ENCODE peak calls at places on chromosomes 2 and 18, in nine cellular contexts. One of them, this sample, is unnamed.
A peak's percentile ranks its signal among the peaks of the same experiment; 100 is the strongest.

GRCh38 chr2:217127744-217128143 is 267.9 kb upstream of the TNP1 start:
- DNase-seq in activated CD4-positive, alpha-beta T cell treated with anti-CD3 and anti-CD28 coated beads for 48 hours: no peak
- DNase-seq in heart right ventricle: no peak
- DNase-seq in activated naive CD8-positive, alpha-beta T cell treated with anti-CD3 and anti-CD28 coated beads for 36 hours: no peak
- DNase-seq in activated T-cell treated with anti-CD3 and anti-CD28 coated beads, Interleukin-2, amount 50 U/mL, for 72 hours: no peak
- DNase-seq in activated gamma-delta T cell treated with anti-CD3 and anti-CD28 coated beads, Interleukin-2, amount 50 U/mL, for 16 hours: no peak
- DNase-seq in Kasumi-1: no peak
- DNase-seq in effector CD4-positive, alpha-beta T cell: no peak
- DNase-seq in spleen: no peak
- DNase-seq in this sample: no peak

GRCh38 chr2:216404010-216404618 is 8.2 kb upstream of the SMARCAL1 start:
- DNase-seq in activated CD4-positive, alpha-beta T cell treated with anti-CD3 and anti-CD28 coated beads for 48 hours: peak; percentile 61
- DNase-seq in heart right ventricle: no peak
- DNase-seq in activated naive CD8-positive, alpha-beta T cell treated with anti-CD3 and anti-CD28 coated beads for 36 hours: peak; percentile 29
- DNase-seq in activated T-cell treated with anti-CD3 and anti-CD28 coated beads, Interleukin-2, amount 50 U/mL, for 72 hours: peak; percentile 51
- DNase-seq in activated gamma-delta T cell treated with anti-CD3 and anti-CD28 coated beads, Interleukin-2, amount 50 U/mL, for 16 hours: peak; percentile 27
- DNase-seq in Kasumi-1: peak; percentile 10
- DNase-seq in effector CD4-positive, alpha-beta T cell: peak; percentile 26
- DNase-seq in spleen: no peak
- DNase-seq in this sample: peak; percentile 63

GRCh38 chr18:76359909-76360308 is 135.1 kb downstream of the ZNF516 start:
- DNase-seq in activated CD4-positive, alpha-beta T cell treated with anti-CD3 and anti-CD28 coated beads for 48 hours: no peak
- DNase-seq in heart right ventricle: no peak
- DNase-seq in activated naive CD8-positive, alpha-beta T cell treated with anti-CD3 and anti-CD28 coated beads for 36 hours: no peak
- DNase-seq in activated T-cell treated with anti-CD3 and anti-CD28 coated beads, Interleukin-2, amount 50 U/mL, for 72 hours: no peak
- DNase-seq in activated gamma-delta T cell treated with anti-CD3 and anti-CD28 coated beads, Interleukin-2, amount 50 U/mL, for 16 hours: no peak
- DNase-seq in Kasumi-1: no peak
- DNase-seq in effector CD4-positive, alpha-beta T cell: no peak
- DNase-seq in spleen: no peak
- DNase-seq in this sample: no peak

GRCh38 chr18:59659486-59660187 is 37.6 kb downstream of the CCBE1 start:
- DNase-seq in activated CD4-positive, alpha-beta T cell treated with anti-CD3 and anti-CD28 coated beads for 48 hours: no peak
- DNase-seq in heart right ventricle: no peak
- DNase-seq in activated naive CD8-positive, alpha-beta T cell treated with anti-CD3 and anti-CD28 coated beads for 36 hours: no peak
- DNase-seq in activated T-cell treated with anti-CD3 and anti-CD28 coated beads, Interleukin-2, amount 50 U/mL, for 72 hours: no peak
- DNase-seq in activated gamma-delta T cell treated with anti-CD3 and anti-CD28 coated beads, Interleukin-2, amount 50 U/mL, for 16 hours: no peak
- DNase-seq in Kasumi-1: no peak
- DNase-seq in effector CD4-positive, alpha-beta T cell: no peak
- DNase-seq in spleen: no peak
- DNase-seq in this sample: no peak

GRCh38 chr2:42969231-42970150 is 177.1 kb upstream of the HAAO start:
- DNase-seq in activated CD4-positive, alpha-beta T cell treated with anti-CD3 and anti-CD28 coated beads for 48 hours: no peak
- DNase-seq in heart right ventricle: no peak
- DNase-seq in activated naive CD8-positive, alpha-beta T cell treated with anti-CD3 and anti-CD28 coated beads for 36 hours: no peak
- DNase-seq in activated T-cell treated with anti-CD3 and anti-CD28 coated beads, Interleukin-2, amount 50 U/mL, for 72 hours: no peak
- DNase-seq in activated gamma-delta T cell treated with anti-CD3 and anti-CD28 coated beads, Interleukin-2, amount 50 U/mL, for 16 hours: no peak
- DNase-seq in Kasumi-1: no peak
- DNase-seq in effector CD4-positive, alpha-beta T cell: no peak
- DNase-seq in spleen: peak; percentile 48
- DNase-seq in this sample: no peak

GRCh38 chr2:200022511-200022910 is 67.1 kb downstream of the MAIP1 start:
- DNase-seq in activated CD4-positive, alpha-beta T cell treated with anti-CD3 and anti-CD28 coated beads for 48 hours: no peak
- DNase-seq in heart right ventricle: no peak
- DNase-seq in activated naive CD8-positive, alpha-beta T cell treated with anti-CD3 and anti-CD28 coated beads for 36 hours: no peak
- DNase-seq in activated T-cell treated with anti-CD3 and anti-CD28 coated beads, Interleukin-2, amount 50 U/mL, for 72 hours: no peak
- DNase-seq in activated gamma-delta T cell treated with anti-CD3 and anti-CD28 coated beads, Interleukin-2, amount 50 U/mL, for 16 hours: no peak
- DNase-seq in Kasumi-1: no peak
- DNase-seq in effector CD4-positive, alpha-beta T cell: no peak
- DNase-seq in spleen: no peak
- DNase-seq in this sample: no peak

GRCh38 chr2:27622921-27623384 is 5.9 kb downstream of the CCDC121 start:
- DNase-seq in activated CD4-positive, alpha-beta T cell treated with anti-CD3 and anti-CD28 coated beads for 48 hours: no peak
- DNase-seq in heart right ventricle: no peak
- DNase-seq in activated naive CD8-positive, alpha-beta T cell treated with anti-CD3 and anti-CD28 coated beads for 36 hours: no peak
- DNase-seq in activated T-cell treated with anti-CD3 and anti-CD28 coated beads, Interleukin-2, amount 50 U/mL, for 72 hours: no peak
- DNase-seq in activated gamma-delta T cell treated with anti-CD3 and anti-CD28 coated beads, Interleukin-2, amount 50 U/mL, for 16 hours: no peak
- DNase-seq in Kasumi-1: no peak
- DNase-seq in effector CD4-positive, alpha-beta T cell: no peak
- DNase-seq in spleen: no peak
- DNase-seq in this sample: no peak

GRCh38 chr2:7357993-7358392 is 440.8 kb downstream of the RNF144A start:
- DNase-seq in activated CD4-positive, alpha-beta T cell treated with anti-CD3 and anti-CD28 coated beads for 48 hours: no peak
- DNase-seq in heart right ventricle: no peak
- DNase-seq in activated naive CD8-positive, alpha-beta T cell treated with anti-CD3 and anti-CD28 coated beads for 36 hours: no peak
- DNase-seq in activated T-cell treated with anti-CD3 and anti-CD28 coated beads, Interleukin-2, amount 50 U/mL, for 72 hours: no peak
- DNase-seq in activated gamma-delta T cell treated with anti-CD3 and anti-CD28 coated beads, Interleukin-2, amount 50 U/mL, for 16 hours: no peak
- DNase-seq in Kasumi-1: no peak
- DNase-seq in effector CD4-positive, alpha-beta T cell: no peak
- DNase-seq in spleen: no peak
- DNase-seq in this sample: no peak

GRCh38 chr2:21427606-21428005 is 303.8 kb downstream of the TDRD15 start:
- DNase-seq in activated CD4-positive, alpha-beta T cell treated with anti-CD3 and anti-CD28 coated beads for 48 hours: no peak
- DNase-seq in heart right ventricle: no peak
- DNase-seq in activated naive CD8-positive, alpha-beta T cell treated with anti-CD3 and anti-CD28 coated beads for 36 hours: no peak
- DNase-seq in activated T-cell treated with anti-CD3 and anti-CD28 coated beads, Interleukin-2, amount 50 U/mL, for 72 hours: no peak
- DNase-seq in activated gamma-delta T cell treated with anti-CD3 and anti-CD28 coated beads, Interleukin-2, amount 50 U/mL, for 16 hours: no peak
- DNase-seq in Kasumi-1: no peak
- DNase-seq in effector CD4-positive, alpha-beta T cell: no peak
- DNase-seq in spleen: no peak
- DNase-seq in this sample: no peak

GRCh38 chr2:45944075-45944474 is 292.6 kb downstream of the PRKCE start:
- DNase-seq in activated CD4-positive, alpha-beta T cell treated with anti-CD3 and anti-CD28 coated beads for 48 hours: no peak
- DNase-seq in heart right ventricle: no peak
- DNase-seq in activated naive CD8-positive, alpha-beta T cell treated with anti-CD3 and anti-CD28 coated beads for 36 hours: no peak
- DNase-seq in activated T-cell treated with anti-CD3 and anti-CD28 coated beads, Interleukin-2, amount 50 U/mL, for 72 hours: no peak
- DNase-seq in activated gamma-delta T cell treated with anti-CD3 and anti-CD28 coated beads, Interleukin-2, amount 50 U/mL, for 16 hours: no peak
- DNase-seq in Kasumi-1: no peak
- DNase-seq in effector CD4-positive, alpha-beta T cell: no peak
- DNase-seq in spleen: no peak
- DNase-seq in this sample: no peak

GRCh38 chr2:99980200-99980599 is 162.2 kb downstream of the AFF3 start:
- DNase-seq in activated CD4-positive, alpha-beta T cell treated with anti-CD3 and anti-CD28 coated beads for 48 hours: no peak
- DNase-seq in heart right ventricle: no peak
- DNase-seq in activated naive CD8-positive, alpha-beta T cell treated with anti-CD3 and anti-CD28 coated beads for 36 hours: no peak
- DNase-seq in activated T-cell treated with anti-CD3 and anti-CD28 coated beads, Interleukin-2, amount 50 U/mL, for 72 hours: no peak
- DNase-seq in activated gamma-delta T cell treated with anti-CD3 and anti-CD28 coated beads, Interleukin-2, amount 50 U/mL, for 16 hours: no peak
- DNase-seq in Kasumi-1: no peak
- DNase-seq in effector CD4-positive, alpha-beta T cell: no peak
- DNase-seq in spleen: no peak
- DNase-seq in this sample: no peak

GRCh38 chr2:139160838-139161237 is 380.6 kb upstream of the NXPH2 start:
- DNase-seq in activated CD4-positive, alpha-beta T cell treated with anti-CD3 and anti-CD28 coated beads for 48 hours: no peak
- DNase-seq in heart right ventricle: no peak
- DNase-seq in activated naive CD8-positive, alpha-beta T cell treated with anti-CD3 and anti-CD28 coated beads for 36 hours: no peak
- DNase-seq in activated T-cell treated with anti-CD3 and anti-CD28 coated beads, Interleukin-2, amount 50 U/mL, for 72 hours: no peak
- DNase-seq in activated gamma-delta T cell treated with anti-CD3 and anti-CD28 coated beads, Interleukin-2, amount 50 U/mL, for 16 hours: no peak
- DNase-seq in Kasumi-1: no peak
- DNase-seq in effector CD4-positive, alpha-beta T cell: no peak
- DNase-seq in spleen: no peak
- DNase-seq in this sample: no peak

GRCh38 chr2:2756886-2757285 is 425.8 kb upstream of the MYT1L start:
- DNase-seq in activated CD4-positive, alpha-beta T cell treated with anti-CD3 and anti-CD28 coated beads for 48 hours: no peak
- DNase-seq in heart right ventricle: no peak
- DNase-seq in activated naive CD8-positive, alpha-beta T cell treated with anti-CD3 and anti-CD28 coated beads for 36 hours: no peak
- DNase-seq in activated T-cell treated with anti-CD3 and anti-CD28 coated beads, Interleukin-2, amount 50 U/mL, for 72 hours: no peak
- DNase-seq in activated gamma-delta T cell treated with anti-CD3 and anti-CD28 coated beads, Interleukin-2, amount 50 U/mL, for 16 hours: no peak
- DNase-seq in Kasumi-1: no peak
- DNase-seq in effector CD4-positive, alpha-beta T cell: no peak
- DNase-seq in spleen: peak; percentile 36
- DNase-seq in this sample: no peak

GRCh38 chr2:144508162-144508765 is 11.7 kb downstream of the ZEB2 start:
- DNase-seq in activated CD4-positive, alpha-beta T cell treated with anti-CD3 and anti-CD28 coated beads for 48 hours: no peak
- DNase-seq in heart right ventricle: no peak
- DNase-seq in activated naive CD8-positive, alpha-beta T cell treated with anti-CD3 and anti-CD28 coated beads for 36 hours: no peak
- DNase-seq in activated T-cell treated with anti-CD3 and anti-CD28 coated beads, Interleukin-2, amount 50 U/mL, for 72 hours: no peak
- DNase-seq in activated gamma-delta T cell treated with anti-CD3 and anti-CD28 coated beads, Interleukin-2, amount 50 U/mL, for 16 hours: no peak
- DNase-seq in Kasumi-1: no peak
- DNase-seq in effector CD4-positive, alpha-beta T cell: no peak
- DNase-seq in spleen: no peak
- DNase-seq in this sample: no peak

GRCh38 chr2:8202139-8202538 is 479.7 kb upstream of the ID2 start:
- DNase-seq in activated CD4-positive, alpha-beta T cell treated with anti-CD3 and anti-CD28 coated beads for 48 hours: no peak
- DNase-seq in heart right ventricle: no peak
- DNase-seq in activated naive CD8-positive, alpha-beta T cell treated with anti-CD3 and anti-CD28 coated beads for 36 hours: no peak
- DNase-seq in activated T-cell treated with anti-CD3 and anti-CD28 coated beads, Interleukin-2, amount 50 U/mL, for 72 hours: no peak
- DNase-seq in activated gamma-delta T cell treated with anti-CD3 and anti-CD28 coated beads, Interleukin-2, amount 50 U/mL, for 16 hours: no peak
- DNase-seq in Kasumi-1: no peak
- DNase-seq in effector CD4-positive, alpha-beta T cell: no peak
- DNase-seq in spleen: no peak
- DNase-seq in this sample: no peak

GRCh38 chr2:121489944-121490585 is 40.6 kb upstream of the RNU4ATAC start:
- DNase-seq in activated CD4-positive, alpha-beta T cell treated with anti-CD3 and anti-CD28 coated beads for 48 hours: no peak
- DNase-seq in heart right ventricle: no peak
- DNase-seq in activated naive CD8-positive, alpha-beta T cell treated with anti-CD3 and anti-CD28 coated beads for 36 hours: no peak
- DNase-seq in activated T-cell treated with anti-CD3 and anti-CD28 coated beads, Interleukin-2, amount 50 U/mL, for 72 hours: no peak
- DNase-seq in activated gamma-delta T cell treated with anti-CD3 and anti-CD28 coated beads, Interleukin-2, amount 50 U/mL, for 16 hours: no peak
- DNase-seq in Kasumi-1: no peak
- DNase-seq in effector CD4-positive, alpha-beta T cell: no peak
- DNase-seq in spleen: no peak
- DNase-seq in this sample: no peak

GRCh38 chr2:202042444-202042843 is 8.8 kb downstream of the FZD7 start:
- DNase-seq in activated CD4-positive, alpha-beta T cell treated with anti-CD3 and anti-CD28 coated beads for 48 hours: no peak
- DNase-seq in heart right ventricle: no peak
- DNase-seq in activated naive CD8-positive, alpha-beta T cell treated with anti-CD3 and anti-CD28 coated beads for 36 hours: no peak
- DNase-seq in activated T-cell treated with anti-CD3 and anti-CD28 coated beads, Interleukin-2, amount 50 U/mL, for 72 hours: no peak
- DNase-seq in activated gamma-delta T cell treated with anti-CD3 and anti-CD28 coated beads, Interleukin-2, amount 50 U/mL, for 16 hours: no peak
- DNase-seq in Kasumi-1: no peak
- DNase-seq in effector CD4-positive, alpha-beta T cell: no peak
- DNase-seq in spleen: no peak
- DNase-seq in this sample: no peak

GRCh38 chr2:115635440-115635839 is 1193.0 kb downstream of the DPP10 start:
- DNase-seq in activated CD4-positive, alpha-beta T cell treated with anti-CD3 and anti-CD28 coated beads for 48 hours: no peak
- DNase-seq in heart right ventricle: no peak
- DNase-seq in activated naive CD8-positive, alpha-beta T cell treated with anti-CD3 and anti-CD28 coated beads for 36 hours: no peak
- DNase-seq in activated T-cell treated with anti-CD3 and anti-CD28 coated beads, Interleukin-2, amount 50 U/mL, for 72 hours: no peak
- DNase-seq in activated gamma-delta T cell treated with anti-CD3 and anti-CD28 coated beads, Interleukin-2, amount 50 U/mL, for 16 hours: no peak
- DNase-seq in Kasumi-1: no peak
- DNase-seq in effector CD4-positive, alpha-beta T cell: no peak
- DNase-seq in spleen: no peak
- DNase-seq in this sample: no peak

GRCh38 chr2:218881744-218882462 is 1.3 kb downstream of the WNT10A start:
- DNase-seq in activated CD4-positive, alpha-beta T cell treated with anti-CD3 and anti-CD28 coated beads for 48 hours: peak; percentile 7
- DNase-seq in heart right ventricle: no peak
- DNase-seq in activated naive CD8-positive, alpha-beta T cell treated with anti-CD3 and anti-CD28 coated beads for 36 hours: no peak
- DNase-seq in activated T-cell treated with anti-CD3 and anti-CD28 coated beads, Interleukin-2, amount 50 U/mL, for 72 hours: no peak
- DNase-seq in activated gamma-delta T cell treated with anti-CD3 and anti-CD28 coated beads, Interleukin-2, amount 50 U/mL, for 16 hours: no peak
- DNase-seq in Kasumi-1: no peak
- DNase-seq in effector CD4-positive, alpha-beta T cell: no peak
- DNase-seq in spleen: peak; percentile 74
- DNase-seq in this sample: no peak

GRCh38 chr2:40304340-40304739 is 147.6 kb downstream of the SLC8A1 start:
- DNase-seq in activated CD4-positive, alpha-beta T cell treated with anti-CD3 and anti-CD28 coated beads for 48 hours: no peak
- DNase-seq in heart right ventricle: peak; percentile 29
- DNase-seq in activated naive CD8-positive, alpha-beta T cell treated with anti-CD3 and anti-CD28 coated beads for 36 hours: no peak
- DNase-seq in activated T-cell treated with anti-CD3 and anti-CD28 coated beads, Interleukin-2, amount 50 U/mL, for 72 hours: no peak
- DNase-seq in activated gamma-delta T cell treated with anti-CD3 and anti-CD28 coated beads, Interleukin-2, amount 50 U/mL, for 16 hours: no peak
- DNase-seq in Kasumi-1: no peak
- DNase-seq in effector CD4-positive, alpha-beta T cell: no peak
- DNase-seq in spleen: peak; percentile 55
- DNase-seq in this sample: no peak

GRCh38 chr18:47577520-47577919 is 326.1 kb upstream of the SKOR2 start:
- DNase-seq in activated CD4-positive, alpha-beta T cell treated with anti-CD3 and anti-CD28 coated beads for 48 hours: no peak
- DNase-seq in heart right ventricle: no peak
- DNase-seq in activated naive CD8-positive, alpha-beta T cell treated with anti-CD3 and anti-CD28 coated beads for 36 hours: no peak
- DNase-seq in activated T-cell treated with anti-CD3 and anti-CD28 coated beads, Interleukin-2, amount 50 U/mL, for 72 hours: no peak
- DNase-seq in activated gamma-delta T cell treated with anti-CD3 and anti-CD28 coated beads, Interleukin-2, amount 50 U/mL, for 16 hours: no peak
- DNase-seq in Kasumi-1: no peak
- DNase-seq in effector CD4-positive, alpha-beta T cell: no peak
- DNase-seq in spleen: no peak
- DNase-seq in this sample: no peak

GRCh38 chr2:63692002-63692606 is 103.3 kb downstream of the MDH1 start:
- DNase-seq in activated CD4-positive, alpha-beta T cell treated with anti-CD3 and anti-CD28 coated beads for 48 hours: no peak
- DNase-seq in heart right ventricle: no peak
- DNase-seq in activated naive CD8-positive, alpha-beta T cell treated with anti-CD3 and anti-CD28 coated beads for 36 hours: no peak
- DNase-seq in activated T-cell treated with anti-CD3 and anti-CD28 coated beads, Interleukin-2, amount 50 U/mL, for 72 hours: peak; percentile 23
- DNase-seq in activated gamma-delta T cell treated with anti-CD3 and anti-CD28 coated beads, Interleukin-2, amount 50 U/mL, for 16 hours: no peak
- DNase-seq in Kasumi-1: peak; percentile 62
- DNase-seq in effector CD4-positive, alpha-beta T cell: no peak
- DNase-seq in spleen: no peak
- DNase-seq in this sample: peak; percentile 43

GRCh38 chr2:119711352-119711751 is 32.4 kb downstream of the TMEM177 start:
- DNase-seq in activated CD4-positive, alpha-beta T cell treated with anti-CD3 and anti-CD28 coated beads for 48 hours: no peak
- DNase-seq in heart right ventricle: no peak
- DNase-seq in activated naive CD8-positive, alpha-beta T cell treated with anti-CD3 and anti-CD28 coated beads for 36 hours: no peak
- DNase-seq in activated T-cell treated with anti-CD3 and anti-CD28 coated beads, Interleukin-2, amount 50 U/mL, for 72 hours: no peak
- DNase-seq in activated gamma-delta T cell treated with anti-CD3 and anti-CD28 coated beads, Interleukin-2, amount 50 U/mL, for 16 hours: no peak
- DNase-seq in Kasumi-1: no peak
- DNase-seq in effector CD4-positive, alpha-beta T cell: no peak
- DNase-seq in spleen: no peak
- DNase-seq in this sample: no peak

GRCh38 chr2:599601-600000 is 77.6 kb downstream of the TMEM18 start:
- DNase-seq in activated CD4-positive, alpha-beta T cell treated with anti-CD3 and anti-CD28 coated beads for 48 hours: no peak
- DNase-seq in heart right ventricle: no peak
- DNase-seq in activated naive CD8-positive, alpha-beta T cell treated with anti-CD3 and anti-CD28 coated beads for 36 hours: no peak
- DNase-seq in activated T-cell treated with anti-CD3 and anti-CD28 coated beads, Interleukin-2, amount 50 U/mL, for 72 hours: no peak
- DNase-seq in activated gamma-delta T cell treated with anti-CD3 and anti-CD28 coated beads, Interleukin-2, amount 50 U/mL, for 16 hours: no peak
- DNase-seq in Kasumi-1: no peak
- DNase-seq in effector CD4-positive, alpha-beta T cell: no peak
- DNase-seq in spleen: no peak
- DNase-seq in this sample: no peak

GRCh38 chr18:43589611-43590151 is 312.4 kb upstream of the SYT4 start:
- DNase-seq in activated CD4-positive, alpha-beta T cell treated with anti-CD3 and anti-CD28 coated beads for 48 hours: no peak
- DNase-seq in heart right ventricle: no peak
- DNase-seq in activated naive CD8-positive, alpha-beta T cell treated with anti-CD3 and anti-CD28 coated beads for 36 hours: no peak
- DNase-seq in activated T-cell treated with anti-CD3 and anti-CD28 coated beads, Interleukin-2, amount 50 U/mL, for 72 hours: no peak
- DNase-seq in activated gamma-delta T cell treated with anti-CD3 and anti-CD28 coated beads, Interleukin-2, amount 50 U/mL, for 16 hours: no peak
- DNase-seq in Kasumi-1: no peak
- DNase-seq in effector CD4-positive, alpha-beta T cell: no peak
- DNase-seq in spleen: no peak
- DNase-seq in this sample: no peak

GRCh38 chr2:203451686-203452085 is 83.4 kb downstream of the RAPH1 start:
- DNase-seq in activated CD4-positive, alpha-beta T cell treated with anti-CD3 and anti-CD28 coated beads for 48 hours: no peak
- DNase-seq in heart right ventricle: no peak
- DNase-seq in activated naive CD8-positive, alpha-beta T cell treated with anti-CD3 and anti-CD28 coated beads for 36 hours: no peak
- DNase-seq in activated T-cell treated with anti-CD3 and anti-CD28 coated beads, Interleukin-2, amount 50 U/mL, for 72 hours: no peak
- DNase-seq in activated gamma-delta T cell treated with anti-CD3 and anti-CD28 coated beads, Interleukin-2, amount 50 U/mL, for 16 hours: no peak
- DNase-seq in Kasumi-1: peak; percentile 23
- DNase-seq in effector CD4-positive, alpha-beta T cell: no peak
- DNase-seq in spleen: no peak
- DNase-seq in this sample: no peak

GRCh38 chr2:71548589-71549485 is 95.5 kb downstream of the DYSF start:
- DNase-seq in activated CD4-positive, alpha-beta T cell treated with anti-CD3 and anti-CD28 coated beads for 48 hours: peak; percentile 80
- DNase-seq in heart right ventricle: peak; percentile 70
- DNase-seq in activated naive CD8-positive, alpha-beta T cell treated with anti-CD3 and anti-CD28 coated beads for 36 hours: peak; percentile 57
- DNase-seq in activated T-cell treated with anti-CD3 and anti-CD28 coated beads, Interleukin-2, amount 50 U/mL, for 72 hours: peak; percentile 62
- DNase-seq in activated gamma-delta T cell treated with anti-CD3 and anti-CD28 coated beads, Interleukin-2, amount 50 U/mL, for 16 hours: peak; percentile 51
- DNase-seq in Kasumi-1: peak; percentile 79
- DNase-seq in effector CD4-positive, alpha-beta T cell: peak; percentile 47
- DNase-seq in spleen: peak; percentile 87
- DNase-seq in this sample: peak; percentile 76

GRCh38 chr2:119119999-119120710 is 38.4 kb downstream of the C1QL2 start:
- DNase-seq in activated CD4-positive, alpha-beta T cell treated with anti-CD3 and anti-CD28 coated beads for 48 hours: no peak
- DNase-seq in heart right ventricle: no peak
- DNase-seq in activated naive CD8-positive, alpha-beta T cell treated with anti-CD3 and anti-CD28 coated beads for 36 hours: no peak
- DNase-seq in activated T-cell treated with anti-CD3 and anti-CD28 coated beads, Interleukin-2, amount 50 U/mL, for 72 hours: no peak
- DNase-seq in activated gamma-delta T cell treated with anti-CD3 and anti-CD28 coated beads, Interleukin-2, amount 50 U/mL, for 16 hours: no peak
- DNase-seq in Kasumi-1: no peak
- DNase-seq in effector CD4-positive, alpha-beta T cell: no peak
- DNase-seq in spleen: no peak
- DNase-seq in this sample: no peak

GRCh38 chr2:238488347-238488826 is 61.7 kb downstream of the ASB1 start:
- DNase-seq in activated CD4-positive, alpha-beta T cell treated with anti-CD3 and anti-CD28 coated beads for 48 hours: no peak
- DNase-seq in heart right ventricle: no peak
- DNase-seq in activated naive CD8-positive, alpha-beta T cell treated with anti-CD3 and anti-CD28 coated beads for 36 hours: no peak
- DNase-seq in activated T-cell treated with anti-CD3 and anti-CD28 coated beads, Interleukin-2, amount 50 U/mL, for 72 hours: no peak
- DNase-seq in activated gamma-delta T cell treated with anti-CD3 and anti-CD28 coated beads, Interleukin-2, amount 50 U/mL, for 16 hours: no peak
- DNase-seq in Kasumi-1: no peak
- DNase-seq in effector CD4-positive, alpha-beta T cell: no peak
- DNase-seq in spleen: peak; percentile 23
- DNase-seq in this sample: no peak

GRCh38 chr2:21972580-21972979 is 848.8 kb downstream of the TDRD15 start:
- DNase-seq in activated CD4-positive, alpha-beta T cell treated with anti-CD3 and anti-CD28 coated beads for 48 hours: no peak
- DNase-seq in heart right ventricle: no peak
- DNase-seq in activated naive CD8-positive, alpha-beta T cell treated with anti-CD3 and anti-CD28 coated beads for 36 hours: no peak
- DNase-seq in activated T-cell treated with anti-CD3 and anti-CD28 coated beads, Interleukin-2, amount 50 U/mL, for 72 hours: no peak
- DNase-seq in activated gamma-delta T cell treated with anti-CD3 and anti-CD28 coated beads, Interleukin-2, amount 50 U/mL, for 16 hours: no peak
- DNase-seq in Kasumi-1: no peak
- DNase-seq in effector CD4-positive, alpha-beta T cell: no peak
- DNase-seq in spleen: no peak
- DNase-seq in this sample: no peak

GRCh38 chr2:24375349-24376087 is 15.2 kb upstream of the ITSN2 start:
- DNase-seq in activated CD4-positive, alpha-beta T cell treated with anti-CD3 and anti-CD28 coated beads for 48 hours: no peak
- DNase-seq in heart right ventricle: no peak
- DNase-seq in activated naive CD8-positive, alpha-beta T cell treated with anti-CD3 and anti-CD28 coated beads for 36 hours: no peak
- DNase-seq in activated T-cell treated with anti-CD3 and anti-CD28 coated beads, Interleukin-2, amount 50 U/mL, for 72 hours: no peak
- DNase-seq in activated gamma-delta T cell treated with anti-CD3 and anti-CD28 coated beads, Interleukin-2, amount 50 U/mL, for 16 hours: no peak
- DNase-seq in Kasumi-1: no peak
- DNase-seq in effector CD4-positive, alpha-beta T cell: no peak
- DNase-seq in spleen: no peak
- DNase-seq in this sample: no peak

This sample was measured in activated CD8-positive, alpha-beta T cell treated with anti-CD3 and anti-CD28 coated beads, Interleukin-2, amount 10 ng/mL, durations not matched to agents 7 days and 5 days.